ENCODE peak calls at places on chromosomes 5 and 9, in nine cellular contexts. One of them, this sample, is unnamed.

GRCh38 chr9:128372188-128372641 is 1.0 kb downstream of the URM1 start:
- DNase-seq in RPMI7951: peak; percentile 65
- DNase-seq in hepatic stellate cell: no peak
- DNase-seq in iPS-NIHi11: no peak
- DNase-seq in NCI-H2029: peak; percentile 5
- DNase-seq in AG08395: no peak
- DNase-seq in endothelial cell of umbilical vein: peak; percentile 60
- DNase-seq in AG10803: peak; percentile 25
- DNase-seq in iPS DF 19.7: no peak
- DNase-seq in this sample: no peak

GRCh38 chr9:111897831-111898144 is 1.2 kb downstream of the UGCG start:
- DNase-seq in RPMI7951: no peak
- DNase-seq in hepatic stellate cell: peak; percentile 22
- DNase-seq in iPS-NIHi11: no peak
- DNase-seq in NCI-H2029: no peak
- DNase-seq in AG08395: no peak
- DNase-seq in endothelial cell of umbilical vein: peak; percentile 55
- DNase-seq in AG10803: peak; percentile 51
- DNase-seq in iPS DF 19.7: no peak
- DNase-seq in this sample: peak; percentile 54

GRCh38 chr5:118793652-118794051 is 194.7 kb downstream of the DTWD2 start:
- DNase-seq in RPMI7951: no peak
- DNase-seq in hepatic stellate cell: no peak
- DNase-seq in iPS-NIHi11: no peak
- DNase-seq in NCI-H2029: no peak
- DNase-seq in AG08395: no peak
- DNase-seq in endothelial cell of umbilical vein: no peak
- DNase-seq in AG10803: no peak
- DNase-seq in iPS DF 19.7: no peak
- DNase-seq in this sample: no peak

GRCh38 chr5:82174128-82174918 is 103.8 kb downstream of the RPS23 start:
- DNase-seq in RPMI7951: peak; percentile 78
- DNase-seq in hepatic stellate cell: peak; percentile 9
- DNase-seq in iPS-NIHi11: peak; percentile 69
- DNase-seq in NCI-H2029: peak; percentile 75
- DNase-seq in AG08395: peak; percentile 39
- DNase-seq in endothelial cell of umbilical vein: peak; percentile 62
- DNase-seq in AG10803: peak; percentile 76
- DNase-seq in iPS DF 19.7: peak; percentile 52
- DNase-seq in this sample: peak; percentile 51

GRCh38 chr9:124036578-124036977 is 25.0 kb downstream of the LHX2 start:
- DNase-seq in RPMI7951: no peak
- DNase-seq in hepatic stellate cell: no peak
- DNase-seq in iPS-NIHi11: no peak
- DNase-seq in NCI-H2029: no peak
- DNase-seq in AG08395: no peak
- DNase-seq in endothelial cell of umbilical vein: no peak
- DNase-seq in AG10803: no peak
- DNase-seq in iPS DF 19.7: no peak
- DNase-seq in this sample: no peak

GRCh38 chr9:109466623-109467590 is 31.2 kb downstream of the PTPN3 start:
- DNase-seq in RPMI7951: peak; percentile 61
- DNase-seq in hepatic stellate cell: no peak
- DNase-seq in iPS-NIHi11: no peak
- DNase-seq in NCI-H2029: no peak
- DNase-seq in AG08395: no peak
- DNase-seq in endothelial cell of umbilical vein: no peak
- DNase-seq in AG10803: no peak
- DNase-seq in iPS DF 19.7: no peak
- DNase-seq in this sample: no peak

GRCh38 chr9:27407966-27408365 is 111.0 kb upstream of the EQTN start:
- DNase-seq in RPMI7951: no peak
- DNase-seq in hepatic stellate cell: no peak
- DNase-seq in iPS-NIHi11: no peak
- DNase-seq in NCI-H2029: no peak
- DNase-seq in AG08395: peak; percentile 61
- DNase-seq in endothelial cell of umbilical vein: peak; percentile 4
- DNase-seq in AG10803: peak; percentile 76
- DNase-seq in iPS DF 19.7: no peak
- DNase-seq in this sample: no peak

GRCh38 chr5:83474170-83474796 is 2.7 kb downstream of the VCAN start:
- DNase-seq in RPMI7951: peak; percentile 93
- DNase-seq in hepatic stellate cell: peak; percentile 80
- DNase-seq in iPS-NIHi11: peak; percentile 78
- DNase-seq in NCI-H2029: peak; percentile 46
- DNase-seq in AG08395: peak; percentile 79
- DNase-seq in endothelial cell of umbilical vein: no peak
- DNase-seq in AG10803: peak; percentile 95
- DNase-seq in iPS DF 19.7: peak; percentile 86
- DNase-seq in this sample: no peak

GRCh38 chr5:73902327-73903051 is 276.5 kb downstream of the ARHGEF28 start:
- DNase-seq in RPMI7951: peak; percentile 61
- DNase-seq in hepatic stellate cell: peak; percentile 57
- DNase-seq in iPS-NIHi11: peak; percentile 57
- DNase-seq in NCI-H2029: peak; percentile 37
- DNase-seq in AG08395: peak; percentile 62
- DNase-seq in endothelial cell of umbilical vein: peak; percentile 62
- DNase-seq in AG10803: peak; percentile 77
- DNase-seq in iPS DF 19.7: no peak
- DNase-seq in this sample: peak; percentile 37

GRCh38 chr5:132639706-132640130 is 18.3 kb upstream of the IL13 start:
- DNase-seq in RPMI7951: no peak
- DNase-seq in hepatic stellate cell: no peak
- DNase-seq in iPS-NIHi11: no peak
- DNase-seq in NCI-H2029: no peak
- DNase-seq in AG08395: no peak
- DNase-seq in endothelial cell of umbilical vein: no peak
- DNase-seq in AG10803: no peak
- DNase-seq in iPS DF 19.7: no peak
- DNase-seq in this sample: no peak

GRCh38 chr9:136117291-136118060 is 1.2 kb downstream of the TMEM250 start:
- DNase-seq in RPMI7951: peak; percentile 6
- DNase-seq in hepatic stellate cell: no peak
- DNase-seq in iPS-NIHi11: no peak
- DNase-seq in NCI-H2029: no peak
- DNase-seq in AG08395: no peak
- DNase-seq in endothelial cell of umbilical vein: no peak
- DNase-seq in AG10803: peak; percentile 19
- DNase-seq in iPS DF 19.7: no peak
- DNase-seq in this sample: no peak

GRCh38 chr5:150335778-150336177 is 21.7 kb upstream of the TCOF1 start:
- DNase-seq in RPMI7951: no peak
- DNase-seq in hepatic stellate cell: no peak
- DNase-seq in iPS-NIHi11: no peak
- DNase-seq in NCI-H2029: no peak
- DNase-seq in AG08395: no peak
- DNase-seq in endothelial cell of umbilical vein: no peak
- DNase-seq in AG10803: no peak
- DNase-seq in iPS DF 19.7: no peak
- DNase-seq in this sample: no peak

GRCh38 chr5:158135682-158136176 is 276.8 kb upstream of the CLINT1 start:
- DNase-seq in RPMI7951: no peak
- DNase-seq in hepatic stellate cell: no peak
- DNase-seq in iPS-NIHi11: peak; percentile 77
- DNase-seq in NCI-H2029: no peak
- DNase-seq in AG08395: no peak
- DNase-seq in endothelial cell of umbilical vein: no peak
- DNase-seq in AG10803: no peak
- DNase-seq in iPS DF 19.7: peak; percentile 48
- DNase-seq in this sample: no peak

GRCh38 chr5:122516432-122516743 is 204.4 kb downstream of the SNCAIP start:
- DNase-seq in RPMI7951: no peak
- DNase-seq in hepatic stellate cell: no peak
- DNase-seq in iPS-NIHi11: no peak
- DNase-seq in NCI-H2029: no peak
- DNase-seq in AG08395: no peak
- DNase-seq in endothelial cell of umbilical vein: no peak
- DNase-seq in AG10803: no peak
- DNase-seq in iPS DF 19.7: no peak
- DNase-seq in this sample: no peak

GRCh38 chr9:764105-764524 is 77.4 kb upstream of the DMRT1 start:
- DNase-seq in RPMI7951: peak; percentile 89
- DNase-seq in hepatic stellate cell: peak; percentile 49
- DNase-seq in iPS-NIHi11: peak; percentile 72
- DNase-seq in NCI-H2029: no peak
- DNase-seq in AG08395: peak; percentile 81
- DNase-seq in endothelial cell of umbilical vein: peak; percentile 90
- DNase-seq in AG10803: peak; percentile 82
- DNase-seq in iPS DF 19.7: peak; percentile 93
- DNase-seq in this sample: peak; percentile 29

GRCh38 chr5:111353035-111353434 is 128.9 kb downstream of the CAMK4 start:
- DNase-seq in RPMI7951: no peak
- DNase-seq in hepatic stellate cell: no peak
- DNase-seq in iPS-NIHi11: no peak
- DNase-seq in NCI-H2029: no peak
- DNase-seq in AG08395: no peak
- DNase-seq in endothelial cell of umbilical vein: no peak
- DNase-seq in AG10803: no peak
- DNase-seq in iPS DF 19.7: no peak
- DNase-seq in this sample: no peak

GRCh38 chr9:734831-735511 is 106.5 kb upstream of the DMRT1 start:
- DNase-seq in RPMI7951: peak; percentile 83
- DNase-seq in hepatic stellate cell: peak; percentile 86
- DNase-seq in iPS-NIHi11: no peak
- DNase-seq in NCI-H2029: no peak
- DNase-seq in AG08395: peak; percentile 81
- DNase-seq in endothelial cell of umbilical vein: peak; percentile 98
- DNase-seq in AG10803: peak; percentile 99
- DNase-seq in iPS DF 19.7: no peak
- DNase-seq in this sample: no peak

This sample was measured in memory B cell.